ENCODE peak calls at places on chromosomes 4 and X, in four cellular contexts. One of them, this sample, is unnamed.

GRCh38 chr4:69095301-69095731 is 958 bp upstream of the UGT2B7 start:
- DNase-seq in stimulated activated CD4-positive, alpha-beta T cell treated with anti-CD3 and anti-CD28 coated beads, Interleukin-4, amount 100 ng/mL, for 4 hours: no peak
- DNase-seq in immature natural killer cell: no peak
- DNase-seq in heart left ventricle: no peak
- DNase-seq in this sample: no peak

GRCh38 chrX:46256875-46257274 is 288.3 kb downstream of the ZNF674 start:
- DNase-seq in stimulated activated CD4-positive, alpha-beta T cell treated with anti-CD3 and anti-CD28 coated beads, Interleukin-4, amount 100 ng/mL, for 4 hours: no peak
- DNase-seq in immature natural killer cell: no peak
- DNase-seq in heart left ventricle: no peak
- DNase-seq in this sample: no peak

GRCh38 chr4:36753048-36753447 is 471.6 kb downstream of the DTHD1 start:
- DNase-seq in stimulated activated CD4-positive, alpha-beta T cell treated with anti-CD3 and anti-CD28 coated beads, Interleukin-4, amount 100 ng/mL, for 4 hours: no peak
- DNase-seq in immature natural killer cell: no peak
- DNase-seq in heart left ventricle: no peak
- DNase-seq in this sample: no peak

GRCh38 chrX:34487364-34487763 is 169.7 kb downstream of the TMEM47 start:
- DNase-seq in stimulated activated CD4-positive, alpha-beta T cell treated with anti-CD3 and anti-CD28 coated beads, Interleukin-4, amount 100 ng/mL, for 4 hours: no peak
- DNase-seq in immature natural killer cell: no peak
- DNase-seq in heart left ventricle: no peak
- DNase-seq in this sample: no peak

GRCh38 chr4:73451978-73452747 is 16.1 kb downstream of the AFP start:
- DNase-seq in stimulated activated CD4-positive, alpha-beta T cell treated with anti-CD3 and anti-CD28 coated beads, Interleukin-4, amount 100 ng/mL, for 4 hours: no peak
- DNase-seq in immature natural killer cell: no peak
- DNase-seq in heart left ventricle: no peak
- DNase-seq in this sample: no peak

GRCh38 chrX:119606508-119607389 is 525 bp upstream of the NKRF start:
- DNase-seq in stimulated activated CD4-positive, alpha-beta T cell treated with anti-CD3 and anti-CD28 coated beads, Interleukin-4, amount 100 ng/mL, for 4 hours: no peak
- DNase-seq in immature natural killer cell: no peak
- DNase-seq in heart left ventricle: no peak
- DNase-seq in this sample: no peak

GRCh38 chr4:138275946-138276621 is 33.9 kb upstream of the SLC7A11 start:
- DNase-seq in stimulated activated CD4-positive, alpha-beta T cell treated with anti-CD3 and anti-CD28 coated beads, Interleukin-4, amount 100 ng/mL, for 4 hours: no peak
- DNase-seq in immature natural killer cell: no peak
- DNase-seq in heart left ventricle: no peak
- DNase-seq in this sample: no peak

GRCh38 chr4:148344382-148344781 is 97.8 kb downstream of the NR3C2 start:
- DNase-seq in stimulated activated CD4-positive, alpha-beta T cell treated with anti-CD3 and anti-CD28 coated beads, Interleukin-4, amount 100 ng/mL, for 4 hours: no peak
- DNase-seq in immature natural killer cell: no peak
- DNase-seq in heart left ventricle: peak; percentile 64
- DNase-seq in this sample: no peak

GRCh38 chr4:4922441-4922840 is 63.0 kb downstream of the MSX1 start:
- DNase-seq in stimulated activated CD4-positive, alpha-beta T cell treated with anti-CD3 and anti-CD28 coated beads, Interleukin-4, amount 100 ng/mL, for 4 hours: no peak
- DNase-seq in immature natural killer cell: peak; percentile 29
- DNase-seq in heart left ventricle: no peak
- DNase-seq in this sample: no peak

GRCh38 chr4:147078875-147079658 is 133.4 kb upstream of the TTC29 start:
- DNase-seq in stimulated activated CD4-positive, alpha-beta T cell treated with anti-CD3 and anti-CD28 coated beads, Interleukin-4, amount 100 ng/mL, for 4 hours: no peak
- DNase-seq in immature natural killer cell: no peak
- DNase-seq in heart left ventricle: peak; percentile 39
- DNase-seq in this sample: no peak

GRCh38 chr4:152691761-152692160 is 12.0 kb upstream of the TMEM154 start:
- DNase-seq in stimulated activated CD4-positive, alpha-beta T cell treated with anti-CD3 and anti-CD28 coated beads, Interleukin-4, amount 100 ng/mL, for 4 hours: no peak
- DNase-seq in immature natural killer cell: no peak
- DNase-seq in heart left ventricle: no peak
- DNase-seq in this sample: no peak

GRCh38 chrX:68490644-68491043 is 8.2 kb upstream of the YIPF6 start:
- DNase-seq in stimulated activated CD4-positive, alpha-beta T cell treated with anti-CD3 and anti-CD28 coated beads, Interleukin-4, amount 100 ng/mL, for 4 hours: no peak
- DNase-seq in immature natural killer cell: no peak
- DNase-seq in heart left ventricle: no peak
- DNase-seq in this sample: no peak

GRCh38 chr4:42519803-42520417 is 122.6 kb downstream of the SHISA3 start:
- DNase-seq in stimulated activated CD4-positive, alpha-beta T cell treated with anti-CD3 and anti-CD28 coated beads, Interleukin-4, amount 100 ng/mL, for 4 hours: peak; percentile 8
- DNase-seq in immature natural killer cell: peak; percentile 31
- DNase-seq in heart left ventricle: no peak
- DNase-seq in this sample: peak; percentile 25